ENCODE peak calls at places on chromosomes 5 and 9, in ten cellular contexts. D is A549; Q is tibial nerve; X is A673; W is foreskin keratinocyte; Z is PC-3; P is CD4-positive, CD25-positive, alpha-beta regulatory T cell; L is HCT116; H is ovary; G is breast epithelium. B is an unnamed sample.

GRCh38 chr9:14221558-14221957 is 92.4 kb downstream of the NFIB start:
- DNase-seq in D (peak), Q (no peak), X (peak), W (peak), Z (peak), P (no peak), L (peak), H (no peak), G (no peak), B (peak)

GRCh38 chr9:105073147-105073546 is 145.2 kb upstream of the ABCA1 start:
- DNase-seq in D (peak), Q (no peak), X (no peak), W (no peak), Z (peak), P (no peak), L (no peak), H (no peak), G (no peak), B (no peak)

GRCh38 chr5:145701404-145701803 is 133.7 kb downstream of the PRELID2 start:
- DNase-seq in D (peak), Q (no peak), X (no peak), W (no peak), Z (peak), P (no peak), L (no peak), H (no peak), G (no peak), B (no peak)

GRCh38 chr5:77208507-77209163 is 1.8 kb upstream of the PDE8B start:
- DNase-seq in D (no peak), Q (no peak), X (no peak), W (no peak), Z (no peak), P (no peak), L (no peak), H (no peak), G (no peak), B (no peak)

GRCh38 chr5:150497274-150497988 is 10.5 kb upstream of the NDST1 start:
- DNase-seq in D (peak), Q (peak), X (peak), W (peak), Z (peak), P (no peak), L (peak), H (peak), G (no peak), B (peak)

GRCh38 chr9:3497857-3498256 is 27.9 kb downstream of the RFX3 start:
- DNase-seq in D (no peak), Q (no peak), X (no peak), W (no peak), Z (no peak), P (no peak), L (no peak), H (no peak), G (no peak), B (no peak)

GRCh38 chr5:91219141-91219802 is 163.8 kb downstream of the ARRDC3 start:
- DNase-seq in D (peak), Q (peak), X (peak), W (peak), Z (peak), P (no peak), L (no peak), H (no peak), G (peak), B (peak)

GRCh38 chr5:68343421-68343826 is 127.9 kb downstream of the PIK3R1 start:
- DNase-seq in D (peak), Q (no peak), X (no peak), W (peak), Z (peak), P (no peak), L (no peak), H (peak), G (peak), B (peak)

GRCh38 chr9:120833311-120833710 is 9.4 kb downstream of the PSMD5 start:
- DNase-seq in D (no peak), Q (no peak), X (no peak), W (peak), Z (no peak), P (no peak), L (no peak), H (no peak), G (no peak), B (no peak)

GRCh38 chr5:134149571-134150303 is 27.0 kb downstream of the SKP1 start:
- DNase-seq in D (no peak), Q (no peak), X (no peak), W (no peak), Z (peak), P (no peak), L (no peak), H (no peak), G (peak), B (no peak)

GRCh38 chr9:81851340-81851739 is 76.9 kb upstream of the SPATA31D4 start:
- DNase-seq in D (no peak), Q (no peak), X (no peak), W (no peak), Z (no peak), P (no peak), L (no peak), H (no peak), G (no peak), B (no peak)

GRCh38 chr5:31639488-31640011 is 619 bp downstream of the PDZD2 start:
- DNase-seq in D (no peak), Q (no peak), X (no peak), W (no peak), Z (no peak), P (no peak), L (no peak), H (peak), G (no peak), B (no peak)

GRCh38 chr5:105508519-105508918 is 1945.9 kb upstream of the NUDT12 start:
- DNase-seq in D (no peak), Q (no peak), X (peak), W (no peak), Z (peak), P (no peak), L (no peak), H (no peak), G (no peak), B (no peak)

GRCh38 chr5:82707741-82708140 is 369.5 kb downstream of the TMEM167A start:
- DNase-seq in D (no peak), Q (no peak), X (no peak), W (peak), Z (peak), P (no peak), L (no peak), H (no peak), G (no peak), B (peak)

GRCh38 chr5:124627815-124628214 is 118.6 kb downstream of the ZNF608 start:
- DNase-seq in D (no peak), Q (no peak), X (no peak), W (no peak), Z (no peak), P (no peak), L (no peak), H (no peak), G (no peak), B (no peak)

GRCh38 chr5:75037106-75037505 is 15.3 kb downstream of the GCNT4 start:
- DNase-seq in D (peak), Q (no peak), X (peak), W (peak), Z (peak), P (no peak), L (peak), H (no peak), G (peak), B (peak)

GRCh38 chr9:110156902-110157301 is 51.1 kb downstream of the C9orf152 start:
- DNase-seq in D (no peak), Q (no peak), X (peak), W (no peak), Z (no peak), P (no peak), L (no peak), H (no peak), G (no peak), B (no peak)

GRCh38 chr5:179793470-179794139 is at the start of gene LTC4S:
- DNase-seq in D (no peak), Q (no peak), X (no peak), W (no peak), Z (no peak), P (no peak), L (no peak), H (peak), G (peak), B (no peak)

GRCh38 chr9:88773627-88774244 is 217.5 kb upstream of the S1PR3 start:
- DNase-seq in D (peak), Q (no peak), X (peak), W (no peak), Z (no peak), P (no peak), L (no peak), H (no peak), G (no peak), B (no peak)

GRCh38 chr5:169581580-169582227 is 1.9 kb upstream of the SPDL1 start:
- DNase-seq in D (peak), Q (peak), X (peak), W (peak), Z (peak), P (peak), L (peak), H (peak), G (no peak), B (no peak)

GRCh38 chr5:141957367-141957993 is 522 bp downstream of the PCDH12 start:
- DNase-seq in D (no peak), Q (no peak), X (no peak), W (no peak), Z (no peak), P (no peak), L (no peak), H (no peak), G (no peak), B (no peak)

GRCh38 chr9:100443781-100444768 is 17.1 kb downstream of the MSANTD3 start:
- DNase-seq in D (no peak), Q (no peak), X (no peak), W (no peak), Z (no peak), P (no peak), L (no peak), H (no peak), G (no peak), B (no peak)

GRCh38 chr5:157046041-157046440 is 12.9 kb downstream of the HAVCR1 start:
- DNase-seq in D (peak), Q (no peak), X (no peak), W (peak), Z (no peak), P (no peak), L (peak), H (no peak), G (no peak), B (peak)

GRCh38 chr9:25681270-25681669 is 3.0 kb upstream of the TUSC1 start:
- DNase-seq in D (no peak), Q (no peak), X (no peak), W (peak), Z (peak), P (no peak), L (no peak), H (no peak), G (no peak), B (no peak)

GRCh38 chr5:178996156-178996555 is 1.0 kb upstream of the GRM6 start:
- DNase-seq in D (no peak), Q (no peak), X (no peak), W (no peak), Z (no peak), P (no peak), L (no peak), H (no peak), G (no peak), B (no peak)

GRCh38 chr9:93244101-93244500 is 60.2 kb downstream of the WNK2 start:
- DNase-seq in D (no peak), Q (no peak), X (no peak), W (no peak), Z (no peak), P (no peak), L (no peak), H (no peak), G (no peak), B (no peak)

GRCh38 chr9:113589407-113589806 is 125.9 kb downstream of the RGS3 start:
- DNase-seq in D (no peak), Q (no peak), X (no peak), W (no peak), Z (no peak), P (no peak), L (no peak), H (no peak), G (no peak), B (no peak)

GRCh38 chr5:126680215-126680817 is 79.6 kb downstream of the PHAX start:
- DNase-seq in D (no peak), Q (no peak), X (peak), W (no peak), Z (peak), P (no peak), L (no peak), H (no peak), G (no peak), B (no peak)

GRCh38 chr5:57778528-57779175 is 296.0 kb upstream of the ACTBL2 start:
- DNase-seq in D (peak), Q (no peak), X (no peak), W (no peak), Z (no peak), P (no peak), L (no peak), H (no peak), G (no peak), B (no peak)

GRCh38 chr9:133116346-133117231 is 4.5 kb downstream of the RALGDS start:
- DNase-seq in D (no peak), Q (no peak), X (no peak), W (no peak), Z (no peak), P (no peak), L (no peak), H (no peak), G (no peak), B (no peak)

GRCh38 chr9:113477058-113477457 is 13.5 kb downstream of the RGS3 start:
- DNase-seq in D (no peak), Q (no peak), X (no peak), W (no peak), Z (no peak), P (no peak), L (no peak), H (no peak), G (no peak), B (no peak)

GRCh38 chr9:81382281-81382680 is 307.1 kb downstream of the TLE1 start:
- DNase-seq in D (peak), Q (no peak), X (no peak), W (no peak), Z (no peak), P (no peak), L (no peak), H (no peak), G (no peak), B (no peak)

GRCh38 chr5:63245271-63245670 is 666.7 kb downstream of the LRRC70 start:
- DNase-seq in D (no peak), Q (no peak), X (no peak), W (peak), Z (peak), P (no peak), L (no peak), H (no peak), G (no peak), B (peak)

GRCh38 chr9:33375238-33375840 is 27.0 kb downstream of the AQP7 start:
- DNase-seq in D (no peak), Q (no peak), X (no peak), W (peak), Z (no peak), P (no peak), L (peak), H (no peak), G (no peak), B (no peak)

GRCh38 chr9:114290561-114290986 is 32.3 kb upstream of the ORM1 start:
- DNase-seq in D (no peak), Q (no peak), X (no peak), W (no peak), Z (no peak), P (no peak), L (no peak), H (peak), G (no peak), B (no peak)

GRCh38 chr9:135905380-135906282 is 1.7 kb downstream of the CAMSAP1 start:
- DNase-seq in D (no peak), Q (no peak), X (no peak), W (peak), Z (peak), P (no peak), L (peak), H (peak), G (no peak), B (peak)

GRCh38 chr5:33105521-33105941 is 335.2 kb upstream of the TARS1 start:
- DNase-seq in D (no peak), Q (no peak), X (no peak), W (peak), Z (peak), P (no peak), L (no peak), H (no peak), G (no peak), B (no peak)

GRCh38 chr5:172303090-172303995 is 19.8 kb upstream of the UBTD2 start:
- DNase-seq in D (no peak), Q (no peak), X (no peak), W (peak), Z (peak), P (no peak), L (peak), H (no peak), G (no peak), B (no peak)

GRCh38 chr9:121888438-121888775 is 204.7 kb downstream of the TTLL11 start:
- DNase-seq in D (peak), Q (no peak), X (peak), W (peak), Z (no peak), P (no peak), L (no peak), H (peak), G (no peak), B (no peak)

GRCh38 chr5:43386960-43387362 is 25.2 kb downstream of the CCL28 start:
- DNase-seq in D (no peak), Q (no peak), X (no peak), W (peak), Z (peak), P (no peak), L (no peak), H (no peak), G (no peak), B (no peak)

GRCh38 chr5:149129181-149129580 is 12.1 kb upstream of the ABLIM3 start:
- DNase-seq in D (no peak), Q (no peak), X (no peak), W (peak), Z (peak), P (no peak), L (no peak), H (no peak), G (no peak), B (peak)
- H3K27ac ChIP-seq in D (no peak), Q (no peak), X (no peak), W (no peak), Z (peak), P (no peak), L (no peak), H (no peak), G (no peak), B (peak)

DNA sequence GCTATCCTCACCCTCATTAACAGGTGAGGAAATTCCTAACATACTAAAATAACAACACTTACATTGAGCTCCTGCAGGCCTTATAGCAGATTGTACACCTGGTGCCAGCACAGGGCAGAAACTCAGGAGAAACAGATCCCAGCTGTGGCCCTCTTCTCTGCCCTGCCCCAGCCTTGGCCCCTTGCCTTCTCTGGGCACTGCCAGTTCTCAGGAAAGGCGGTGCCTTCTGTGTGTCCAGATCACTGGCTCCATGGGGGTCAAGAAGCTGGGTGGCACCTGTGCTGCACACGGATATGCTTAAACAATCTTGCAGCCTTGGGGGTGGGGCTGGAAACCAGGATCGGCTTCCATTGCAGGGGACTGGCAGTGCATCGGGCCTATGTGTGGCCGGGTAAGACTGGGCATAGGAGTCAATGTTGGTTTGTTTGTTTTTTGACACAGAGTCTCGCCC is 19.3 kb downstream of the KYAT1 start:
- DNase-seq in D (no peak), Q (no peak), X (no peak), W (no peak), Z (no peak), P (no peak), L (no peak), H (no peak), G (no peak), B (no peak)
- H3K27ac ChIP-seq in D (no peak), Q (no peak), X (no peak), W (no peak), Z (no peak), P (no peak), L (no peak), H (no peak), G (peak), B (no peak)

GRCh38 chr9:123947326-123947725 is 17.4 kb upstream of the DENND1A start:
- DNase-seq in D (no peak), Q (no peak), X (no peak), W (no peak), Z (no peak), P (no peak), L (no peak), H (no peak), G (no peak), B (no peak)
- H3K27ac ChIP-seq in D (no peak), Q (no peak), X (no peak), W (no peak), Z (no peak), P (no peak), L (no peak), H (no peak), G (no peak), B (no peak)

DNA sequence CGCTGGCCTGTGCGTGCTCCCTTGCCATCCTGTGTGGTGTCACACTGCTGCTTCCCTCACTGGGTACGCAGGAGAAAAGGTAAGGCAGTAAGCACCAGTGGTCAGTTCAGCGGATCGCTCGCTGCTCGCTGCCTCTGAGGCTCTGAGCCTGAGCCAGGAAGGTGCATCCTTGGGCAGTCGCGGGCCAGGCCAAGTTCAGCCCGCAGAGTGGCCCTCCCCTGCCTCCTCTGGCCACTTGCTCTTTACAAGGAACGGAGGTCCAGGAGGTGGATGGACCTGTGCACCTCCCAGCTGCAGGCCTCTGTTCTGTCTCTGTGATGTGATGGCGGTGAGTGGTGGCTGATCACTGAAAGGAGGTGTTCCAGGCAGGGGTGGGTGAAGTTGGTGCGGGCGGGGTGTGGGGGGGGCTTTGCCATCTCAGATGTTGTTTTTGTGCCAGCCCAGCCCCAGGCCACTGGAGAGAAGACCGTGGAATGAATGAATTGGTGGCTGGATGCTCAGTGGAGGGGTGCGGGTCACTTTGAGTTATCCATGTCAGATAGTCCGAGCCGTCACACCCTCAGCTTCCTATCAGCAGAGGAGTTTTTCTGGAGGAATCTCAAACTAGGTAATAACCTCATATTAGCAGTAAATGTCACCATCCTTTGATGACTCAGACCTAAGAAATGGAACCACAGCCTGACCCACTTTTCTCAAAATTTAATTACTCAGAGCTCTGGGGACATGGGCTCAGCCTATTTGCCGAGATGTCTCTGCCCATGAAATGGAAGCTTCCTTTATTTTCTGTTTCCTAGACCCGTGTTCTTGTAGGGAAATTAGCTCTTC is 7.3 kb downstream of the COL5A1 start:
- DNase-seq in D (no peak), Q (no peak), X (no peak), W (no peak), Z (peak), P (no peak), L (no peak), H (no peak), G (no peak), B (no peak)
- H3K27ac ChIP-seq in D (no peak), Q (no peak), X (no peak), W (no peak), Z (no peak), P (no peak), L (no peak), H (no peak), G (peak), B (no peak)